ENCODE peak calls at places on chromosomes 13 and 19, in nine cellular contexts. A, O, I, M, W, L, Z, K and H are unnamed samples.
A peak's percentile ranks its signal among the peaks of the same experiment; 100 is the strongest.

GRCh38 chr13:107545946-107546502 is 669.3 kb downstream of the LIG4 start:
- DNase-seq in W (no peak), L (no peak), M (no peak), Z (no peak), A (no peak), K (no peak), I (no peak), O (no peak), H (no peak)

GRCh38 chr13:98571955-98572662 is 4.8 kb downstream of the STK24 start:
- DNase-seq in K (no peak), I (no peak), Z (no peak), M (no peak), A (no peak), W (no peak), L (no peak), O (no peak), H (peak; percentile 80)

GRCh38 chr19:16234552-16235445 is 37.1 kb downstream of the AP1M1 start:
- DNase-seq in O (no peak), I (no peak), M (no peak), K (no peak), A (no peak), L (no peak), Z (no peak), W (no peak), H (no peak)

GRCh38 chr13:51638497-51638871 is 54.2 kb downstream of the WDFY2 start:
- DNase-seq in I (no peak), W (no peak), K (no peak), L (no peak), A (no peak), O (no peak), Z (no peak), M (no peak), H (no peak)

GRCh38 chr13:40875048-40875447 is 85.6 kb downstream of the SLC25A15 start:
- DNase-seq in A (no peak), Z (no peak), K (no peak), O (no peak), I (no peak), L (no peak), W (no peak), M (no peak), H (no peak)

GRCh38 chr13:39415003-39415402 is 188.0 kb downstream of the LHFPL6 start:
- DNase-seq in L (no peak), A (peak; percentile 53), Z (no peak), M (no peak), K (no peak), W (no peak), O (no peak), I (no peak), H (no peak)

GRCh38 chr13:33218020-33218419 is 67.5 kb downstream of the STARD13 start:
- DNase-seq in A (no peak), K (no peak), L (no peak), M (no peak), W (no peak), I (no peak), Z (no peak), O (no peak), H (no peak)

GRCh38 chr19:52570005-52570861 is at the start of gene ZNF701:
- DNase-seq in L (peak; percentile 91), I (peak; percentile 96), M (peak; percentile 86), A (peak; percentile 93), W (peak; percentile 98), K (peak; percentile 99), O (peak; percentile 93), Z (peak; percentile 92), H (peak; percentile 71)

GRCh38 chr19:49165111-49165750 is 7.6 kb downstream of the TRPM4 start:
- DNase-seq in O (no peak), Z (peak; percentile 17), L (no peak), K (no peak), A (peak; percentile 50), I (no peak), W (no peak), M (no peak), H (no peak)

GRCh38 chr13:107234315-107234714 is 666.4 kb upstream of the ARGLU1 start:
- DNase-seq in L (no peak), M (no peak), Z (no peak), I (no peak), O (no peak), A (peak; percentile 29), K (no peak), W (no peak), H (no peak)

GRCh38 chr13:107669356-107669755 is 546.0 kb downstream of the LIG4 start:
- DNase-seq in I (no peak), W (no peak), L (no peak), K (no peak), Z (no peak), O (no peak), A (no peak), M (no peak), H (no peak)

GRCh38 chr19:35341565-35342225 is 6.0 kb upstream of the FFAR1 start:
- DNase-seq in I (no peak), Z (no peak), K (no peak), W (no peak), L (no peak), M (no peak), A (no peak), O (no peak), H (no peak)

GRCh38 chr19:2561895-2562294 is 86.0 kb downstream of the GADD45B start:
- DNase-seq in A (no peak), W (peak; percentile 68), Z (no peak), M (peak; percentile 38), I (peak; percentile 55), L (no peak), K (no peak), O (peak; percentile 14), H (no peak)

GRCh38 chr13:29484796-29485195 is 110.7 kb downstream of the SLC7A1 start:
- DNase-seq in M (no peak), Z (no peak), K (no peak), W (no peak), A (no peak), I (no peak), L (no peak), O (no peak), H (no peak)

GRCh38 chr19:11194657-11195056 is 2.7 kb downstream of the KANK2 start:
- DNase-seq in W (no peak), I (no peak), A (no peak), M (no peak), O (no peak), L (no peak), K (no peak), Z (no peak), H (no peak)

GRCh38 chr13:46182491-46182877 is 507 bp upstream of the LCP1 start:
- DNase-seq in M (no peak), K (no peak), I (no peak), Z (no peak), O (no peak), L (no peak), A (no peak), W (no peak), H (no peak)

GRCh38 chr13:32212420-32212819 is 102.7 kb downstream of the ZAR1L start:
- DNase-seq in M (no peak), I (no peak), L (no peak), W (no peak), K (no peak), O (no peak), A (no peak), Z (no peak), H (peak; percentile 39)

GRCh38 chr13:25371608-25372274 is at the start of gene ATP8A2:
- DNase-seq in O (no peak), L (peak; percentile 32), I (no peak), A (no peak), M (no peak), W (no peak), K (no peak), Z (no peak), H (no peak)

GRCh38 chr19:54534156-54534555 is 31.5 kb downstream of the LAIR2 start:
- DNase-seq in M (no peak), O (no peak), I (no peak), L (no peak), W (no peak), K (no peak), Z (no peak), A (no peak), H (no peak)

GRCh38 chr19:29275266-29275665 is 62.3 kb upstream of the UQCRFS1 start:
- DNase-seq in I (no peak), K (peak; percentile 57), Z (no peak), O (no peak), W (no peak), M (no peak), A (no peak), L (no peak), H (no peak)

GRCh38 chr13:91238036-91238435 is 109.5 kb upstream of the MIR17HG start:
- DNase-seq in Z (no peak), O (no peak), I (no peak), L (no peak), W (no peak), M (no peak), A (no peak), K (no peak), H (no peak)

GRCh38 chr19:6737873-6738725 is 719 bp upstream of the GPR108 start:
- DNase-seq in Z (peak; percentile 99), M (peak; percentile 47), W (peak; percentile 53), O (peak; percentile 75), L (no peak), I (peak; percentile 69), K (no peak), A (peak; percentile 75), H (peak; percentile 53)

GRCh38 chr19:34254552-34255432 is at the start of gene GARRE1:
- DNase-seq in O (no peak), A (peak; percentile 61), K (peak; percentile 87), I (peak; percentile 82), W (peak; percentile 17), Z (no peak), M (peak; percentile 81), L (peak; percentile 42), H (no peak)

GRCh38 chr13:22014469-22014868 is 343.6 kb downstream of the FGF9 start:
- DNase-seq in A (no peak), Z (no peak), K (no peak), I (no peak), O (no peak), L (no peak), W (no peak), M (no peak), H (no peak)

GRCh38 chr13:86355301-86355700 is 556.1 kb upstream of the SLITRK6 start:
- DNase-seq in W (no peak), A (no peak), O (no peak), K (no peak), M (no peak), I (no peak), L (no peak), Z (no peak), H (no peak)

GRCh38 chr19:57814505-57815246 is at the start of gene ZNF552:
- DNase-seq in W (peak; percentile 55), A (peak; percentile 94), Z (peak; percentile 77), I (peak; percentile 69), O (peak; percentile 87), L (peak; percentile 59), M (peak; percentile 61), K (peak; percentile 89), H (peak; percentile 70)

GRCh38 chr19:18503971-18504885 is 17.6 kb downstream of the ELL start:
- DNase-seq in K (no peak), W (no peak), Z (no peak), M (no peak), I (no peak), L (no peak), O (no peak), A (no peak), H (no peak)

GRCh38 chr13:111204438-111205177 is 89.5 kb downstream of the ARHGEF7 start:
- DNase-seq in I (no peak), L (peak; percentile 45), M (no peak), W (no peak), A (no peak), Z (no peak), K (no peak), O (no peak), H (peak; percentile 68)

GRCh38 chr19:12788682-12789097 is 2.6 kb upstream of the JUNB start:
- DNase-seq in A (no peak), Z (peak; percentile 53), K (no peak), L (no peak), O (peak; percentile 45), W (peak; percentile 70), M (peak; percentile 52), I (peak; percentile 51), H (no peak)

GRCh38 chr13:97328222-97328790 is 105.7 kb upstream of the RAP2A start:
- DNase-seq in M (no peak), K (no peak), O (no peak), L (no peak), Z (no peak), W (no peak), I (no peak), A (no peak), H (no peak)

GRCh38 chr13:81350056-81350455 is 1009.1 kb upstream of the SPRY2 start:
- DNase-seq in A (no peak), K (no peak), M (no peak), O (no peak), L (no peak), I (no peak), Z (no peak), W (no peak), H (no peak)